ENCODE peak calls at places on chromosome 9, in eight cellular contexts. R is ovary, M is lower leg skin, K is tibial nerve, Z is heart left ventricle, B is gastrocnemius medialis, V is endothelial cell of umbilical vein, W is body of pancreas. F is an unnamed sample.

GRCh38 chr9:23750808-23751207 is 75.2 kb downstream of the ELAVL2 start:
- DNase-seq in R (no peak), Z (no peak), K (no peak), V (no peak), W (no peak), M (no peak), B (no peak), F (no peak)

GRCh38 chr9:133979124-133979920 is 12.8 kb downstream of the VAV2 start:
- DNase-seq in Z (peak), V (peak), W (peak), M (no peak), R (peak), K (no peak), B (no peak), F (no peak)

GRCh38 chr9:36298566-36298965 is 40.3 kb upstream of the GNE start:
- DNase-seq in K (no peak), V (no peak), Z (no peak), W (no peak), R (no peak), M (no peak), B (no peak), F (no peak)

GRCh38 chr9:127950513-127951210 is 13.0 kb upstream of the DPM2 start:
- DNase-seq in B (no peak), Z (peak), R (no peak), W (peak), M (peak), K (no peak), V (no peak), F (no peak)

GRCh38 chr9:27542519-27542918 is 12.9 kb upstream of the MOB3B start:
- DNase-seq in B (no peak), W (no peak), M (no peak), K (no peak), Z (no peak), R (no peak), V (no peak), F (no peak)

GRCh38 chr9:91954841-91955471 is 4.9 kb upstream of the ROR2 start:
- DNase-seq in B (no peak), V (peak), Z (no peak), M (no peak), R (peak), W (peak), K (peak), F (peak)

GRCh38 chr9:134951461-134951860 is 33.7 kb upstream of the FCN1 start:
- DNase-seq in M (peak), B (no peak), Z (no peak), K (no peak), R (peak), W (peak), V (no peak), F (no peak)

GRCh38 chr9:115278241-115279035 is 160.5 kb upstream of the TNC start:
- DNase-seq in K (no peak), R (no peak), V (no peak), B (no peak), Z (no peak), M (no peak), W (no peak), F (no peak)

GRCh38 chr9:123614503-123615258 is 258.7 kb downstream of the CRB2 start:
- DNase-seq in K (no peak), B (no peak), M (no peak), Z (no peak), V (no peak), R (no peak), W (no peak), F (no peak)

GRCh38 chr9:126336350-126337335 is 10.0 kb downstream of the MVB12B start:
- DNase-seq in V (no peak), W (no peak), M (peak), K (peak), Z (no peak), R (no peak), B (no peak), F (no peak)

GRCh38 chr9:135151905-135152304 is 64.4 kb downstream of the OLFM1 start:
- DNase-seq in K (no peak), B (no peak), R (no peak), Z (no peak), V (no peak), M (no peak), W (no peak), F (no peak)

GRCh38 chr9:97710356-97711222 is 13.4 kb upstream of the XPA start:
- DNase-seq in W (peak), Z (peak), R (no peak), B (peak), M (no peak), K (peak), V (peak), F (peak)

DNA sequence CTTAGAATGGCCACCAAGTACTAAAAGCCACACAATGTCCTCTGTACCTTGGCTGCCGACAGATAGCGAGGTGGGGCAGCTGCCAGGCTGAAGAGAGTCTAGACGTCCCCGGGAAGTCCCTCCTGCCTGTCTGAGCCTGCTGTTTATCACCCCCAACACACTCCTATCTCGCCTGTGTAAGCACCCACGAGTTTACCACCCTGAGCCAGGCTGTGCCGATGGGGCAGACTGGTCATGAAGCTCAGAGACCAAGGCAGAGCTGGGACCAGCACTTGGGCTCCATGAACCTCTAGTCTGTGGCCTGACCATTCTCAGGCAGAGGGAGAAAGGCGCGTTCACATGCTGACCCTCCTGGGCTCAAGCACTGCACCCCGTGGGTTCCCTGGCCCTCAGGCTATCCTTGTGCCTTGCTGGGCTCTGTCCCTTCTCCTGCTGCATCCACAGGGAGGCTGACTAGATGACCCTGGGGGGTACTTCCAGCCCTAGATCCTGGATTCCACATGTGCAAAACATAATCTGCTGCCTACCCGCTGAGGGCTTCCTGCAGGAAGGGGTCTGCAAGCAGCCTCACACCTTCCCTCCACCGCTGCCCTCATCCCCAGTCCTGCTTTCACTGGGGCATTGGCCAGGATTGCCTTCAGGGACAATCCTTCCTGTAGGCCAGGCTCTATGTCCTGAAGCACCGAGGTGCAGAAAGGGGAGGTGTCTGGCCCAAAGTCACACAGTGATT is 18.6 kb upstream of the SLC25A51 start:
- DNase-seq in R (peak), M (peak), K (no peak), B (no peak), W (no peak), Z (peak), V (no peak), F (no peak)
- TF ChIP-seq POLR2A in R (no peak), M (no peak), K (no peak), B (no peak), W (no peak), Z (no peak), V (no peak), F (no peak)

GRCh38 chr9:96048116-96048953 is 172.8 kb downstream of the ERCC6L2 start:
- DNase-seq in W (peak), M (no peak), K (peak), R (no peak), Z (no peak), V (peak), B (no peak), F (no peak)
- TF ChIP-seq POLR2A in W (peak), M (no peak), K (no peak), R (no peak), Z (no peak), V (no peak), B (no peak), F (no peak)

DNA sequence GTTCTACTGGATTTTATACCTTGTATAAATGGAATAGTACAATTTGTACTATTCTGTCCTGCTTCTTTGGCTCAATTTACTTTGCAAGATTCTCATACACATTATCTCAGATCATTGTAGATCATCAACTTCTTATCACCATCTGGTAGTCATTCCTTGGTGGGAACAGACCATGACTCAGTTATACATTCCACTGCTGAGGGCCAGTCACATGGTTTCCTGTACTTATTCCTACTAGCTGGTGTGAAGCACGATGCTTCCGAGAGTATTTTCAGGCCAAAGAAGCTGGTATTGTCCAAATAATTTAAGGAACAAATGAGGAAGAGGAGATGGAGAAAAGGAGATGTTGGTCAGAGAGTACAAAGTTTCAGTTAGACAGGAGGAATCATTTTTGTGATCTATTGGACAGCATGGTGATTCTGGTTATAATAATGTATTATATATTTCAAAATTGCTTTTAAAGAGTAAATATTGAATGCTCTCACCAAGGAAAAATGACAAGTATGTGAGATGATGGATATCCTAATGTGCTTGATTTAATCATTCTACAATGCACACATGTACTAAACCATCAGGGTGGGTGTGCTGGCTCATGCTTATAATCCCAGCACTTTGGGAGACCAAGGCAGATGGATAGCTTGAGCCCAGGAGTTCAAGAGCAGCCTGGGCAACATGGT is 124.1 kb downstream of the SYK start:
- DNase-seq in B (no peak), R (no peak), V (peak), K (no peak), Z (no peak), M (peak), W (no peak), F (no peak)
- TF ChIP-seq POLR2A in B (no peak), R (no peak), V (no peak), K (no peak), Z (no peak), M (no peak), W (no peak), F (no peak)

DNA sequence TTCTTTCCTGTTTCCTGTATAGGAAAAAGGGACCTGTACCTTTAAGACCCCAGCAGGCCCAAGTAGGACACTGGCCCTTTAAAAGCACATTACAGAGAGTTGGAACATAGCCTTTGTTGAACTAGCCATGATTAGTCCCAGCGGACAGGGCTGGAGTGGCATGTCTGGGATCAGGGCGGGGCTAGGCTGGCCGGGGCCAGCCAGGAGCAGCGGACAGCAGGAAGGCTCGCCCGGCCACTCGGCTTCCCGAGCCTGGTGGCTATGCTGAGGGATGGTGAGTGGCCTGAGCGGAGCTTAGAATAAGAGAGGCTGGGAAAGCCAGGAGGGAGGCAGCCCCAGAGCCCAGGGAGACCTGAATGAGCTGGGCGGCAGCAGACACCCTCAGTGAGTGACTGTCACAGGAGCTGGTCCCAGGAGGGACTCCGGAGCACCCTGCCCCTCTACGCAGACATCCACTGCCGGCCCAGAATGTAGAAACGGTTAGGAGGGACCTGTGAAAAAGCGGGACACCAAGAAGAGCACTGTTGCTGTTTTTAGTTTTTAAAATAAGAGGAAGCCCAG is 92.1 kb downstream of the DAB2IP start:
- DNase-seq in M (peak), R (peak), K (peak), B (peak), V (peak), Z (peak), W (peak), F (peak)
- TF ChIP-seq POLR2A in M (no peak), R (peak), K (peak), B (peak), V (peak), Z (no peak), W (peak), F (peak)

DNA sequence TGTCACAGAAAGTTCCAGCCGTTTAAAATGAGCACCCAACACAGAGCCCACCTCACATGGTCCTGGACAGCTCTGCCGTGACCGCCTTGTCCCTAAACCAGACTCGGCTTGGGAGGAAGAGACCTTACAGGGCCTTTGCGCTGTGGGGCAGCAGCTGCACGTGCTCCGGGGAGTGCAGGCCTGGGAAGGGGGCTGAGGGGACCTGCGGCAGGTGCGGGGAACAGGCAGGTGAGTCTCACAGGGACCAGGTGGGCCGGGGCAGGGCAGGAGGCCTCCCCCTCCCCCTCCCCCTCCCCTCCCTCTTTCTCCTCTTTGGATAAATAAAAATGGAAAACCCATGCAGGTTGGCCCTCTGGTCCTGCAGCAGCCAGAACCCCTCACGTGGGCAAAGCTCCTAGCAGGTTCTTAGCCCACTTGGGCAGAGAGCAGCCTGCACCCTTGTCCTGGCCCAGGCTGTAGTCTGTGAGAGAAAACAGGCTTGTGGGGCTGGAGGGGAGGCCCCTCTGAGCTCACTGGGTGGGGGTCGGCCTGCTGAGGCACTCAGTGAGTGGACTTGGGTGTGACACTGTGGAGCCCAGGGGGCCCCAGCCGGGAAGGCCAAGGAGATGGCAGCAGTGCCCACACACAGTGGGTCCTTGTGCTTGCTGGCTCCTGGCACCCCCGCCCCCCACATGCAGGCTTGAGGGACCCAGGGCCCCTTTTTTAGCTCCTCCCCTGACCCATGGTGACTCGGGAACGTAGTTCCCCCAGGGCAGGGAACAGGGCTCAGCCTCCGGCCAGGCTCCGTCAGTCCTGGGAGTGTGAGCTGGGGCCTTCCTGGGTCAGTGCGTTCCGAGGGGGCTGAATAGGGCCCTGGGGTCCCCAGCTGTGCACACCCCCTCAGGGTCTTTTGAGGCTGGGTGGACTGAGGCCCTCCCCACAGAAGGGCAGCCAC is 40.0 kb upstream of the CACNA1B start:
- DNase-seq in Z (no peak), V (no peak), W (no peak), M (no peak), R (no peak), B (no peak), K (no peak), F (no peak)
- TF ChIP-seq POLR2A in Z (no peak), V (no peak), W (no peak), M (no peak), R (no peak), B (no peak), K (no peak), F (no peak)

GRCh38 chr9:37377688-37378612 is 44.5 kb upstream of the GRHPR start:
- DNase-seq in R (no peak), K (no peak), B (no peak), M (no peak), V (no peak), Z (no peak), W (no peak), F (no peak)
- TF ChIP-seq POLR2A in R (no peak), K (no peak), B (no peak), M (no peak), V (no peak), Z (no peak), W (no peak), F (no peak)

DNA sequence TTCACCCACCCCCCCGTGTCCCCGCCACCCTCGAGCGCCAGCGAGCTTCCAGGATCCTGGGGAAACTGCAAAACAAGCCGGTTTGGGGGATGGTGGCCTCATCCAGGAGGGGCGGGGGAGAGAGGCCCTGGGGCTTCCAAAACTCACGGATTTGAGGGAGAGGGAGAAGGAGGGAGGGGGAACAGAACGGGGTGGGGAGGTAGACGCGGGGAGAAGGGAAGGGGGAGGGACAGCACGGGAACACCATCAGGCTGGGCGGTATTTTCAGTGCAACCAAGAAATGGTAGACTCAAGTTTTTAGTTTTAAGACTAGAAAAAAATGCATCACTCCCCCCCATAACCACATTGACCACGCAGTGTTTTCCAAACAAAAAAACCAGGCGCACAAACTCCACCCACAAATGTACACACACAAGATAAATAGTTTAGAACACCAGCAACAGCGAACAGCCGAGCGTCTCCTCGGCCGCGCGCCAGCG is 1.4 kb downstream of the NRARP start:
- DNase-seq in K (no peak), W (peak), B (no peak), Z (peak), R (peak), M (no peak), V (peak), F (peak)
- TF ChIP-seq POLR2A in K (no peak), W (no peak), B (no peak), Z (no peak), R (no peak), M (no peak), V (peak), F (no peak)